ENCODE peak calls at places on chromosomes 13 and 19, in six cellular contexts. P, X, J, G, K and M are unnamed samples.

GRCh38 chr19:1122972-1123363 is 19.2 kb downstream of the GPX4 start:
- DNase-seq in P (peak), X (peak), J (peak), G (peak), K (peak), M (peak)

GRCh38 chr13:42367836-42368235 is 95.9 kb downstream of the AKAP11 start:
- DNase-seq in P (no peak), X (no peak), J (no peak), G (no peak), K (no peak), M (no peak)

GRCh38 chr13:37403776-37404497 is 194.6 kb downstream of the POSTN start:
- DNase-seq in P (peak), X (no peak), J (no peak), G (no peak), K (no peak), M (no peak)

GRCh38 chr19:38455031-38455430 is 21.5 kb downstream of the RYR1 start:
- DNase-seq in P (peak), X (no peak), J (no peak), G (peak), K (no peak), M (peak)

GRCh38 chr19:35522745-35523327 is 5.3 kb downstream of the SBSN start:
- DNase-seq in P (no peak), X (no peak), J (no peak), G (no peak), K (no peak), M (no peak)

GRCh38 chr13:33349996-33350826 is 64.7 kb upstream of the STARD13 start:
- DNase-seq in P (peak), X (peak), J (peak), G (no peak), K (no peak), M (peak)

GRCh38 chr19:6587093-6587820 is 3.7 kb downstream of the CD70 start:
- DNase-seq in P (peak), X (no peak), J (no peak), G (peak), K (no peak), M (no peak)

GRCh38 chr13:104534847-104535246 is 1468.6 kb upstream of the SLC10A2 start:
- DNase-seq in P (no peak), X (no peak), J (no peak), G (peak), K (no peak), M (no peak)

GRCh38 chr19:39156230-39156890 is 30.8 kb downstream of the PAK4 start:
- DNase-seq in P (no peak), X (no peak), J (peak), G (peak), K (peak), M (no peak)

GRCh38 chr13:69951412-69951811 is 156.2 kb upstream of the ATXN8OS start:
- DNase-seq in P (no peak), X (no peak), J (no peak), G (no peak), K (no peak), M (no peak)

DNA sequence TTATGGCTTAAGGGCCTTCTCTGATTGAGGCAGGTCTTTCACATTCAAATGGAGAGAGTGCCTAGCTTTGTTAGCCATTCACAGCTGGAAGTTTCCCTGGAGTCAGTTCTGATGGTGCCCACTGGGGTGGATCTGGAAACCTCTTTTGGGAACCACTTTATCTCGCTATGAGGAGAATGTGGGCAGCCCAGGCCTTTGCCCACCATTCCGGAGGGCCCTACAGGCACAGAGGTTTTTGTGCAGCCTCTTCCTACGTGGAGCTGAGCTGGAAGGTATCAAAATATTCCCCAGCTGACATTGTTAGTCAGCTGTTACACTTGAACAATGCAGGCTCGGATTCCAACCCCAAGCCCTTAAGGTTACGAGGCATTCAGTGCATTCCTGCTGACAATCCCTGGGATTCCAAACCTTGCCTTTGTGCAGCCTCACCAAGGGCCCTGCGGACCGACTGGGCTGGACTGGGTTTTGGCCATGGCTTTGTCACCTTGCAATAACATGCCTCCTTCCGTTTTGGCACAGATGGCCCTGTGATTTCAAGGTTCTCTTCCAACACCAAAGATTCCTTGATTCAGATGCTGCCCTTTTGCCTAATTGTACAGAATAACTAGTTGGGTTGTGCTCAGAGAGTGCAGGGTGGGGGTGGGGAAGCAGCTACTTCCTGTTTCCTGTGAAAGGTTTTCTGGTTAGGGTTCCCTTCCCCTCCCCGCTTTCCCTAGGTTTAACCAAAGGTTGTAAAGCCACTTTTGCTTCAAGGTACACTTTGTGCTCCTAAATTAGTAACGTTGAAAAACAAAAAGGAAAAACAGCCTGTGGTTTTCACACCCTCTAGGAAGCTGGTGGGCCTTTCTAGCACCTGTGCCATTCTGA is 27.1 kb downstream of the SAE1 start:
- DNase-seq in P (peak), X (no peak), J (no peak), G (peak), K (peak), M (peak)
- TF ChIP-seq CTCF in P (peak), X (no peak), J (no peak), G (no peak), K (no peak), M (no peak)

GRCh38 chr19:7917292-7918061 is 2.7 kb upstream of the SNAPC2 start:
- DNase-seq in P (peak), X (peak), J (peak), G (peak), K (no peak), M (peak)

GRCh38 chr19:7915250-7916136 is 863 bp downstream of the TGFBR3L start:
- DNase-seq in P (no peak), X (no peak), J (no peak), G (no peak), K (no peak), M (no peak)

GRCh38 chr19:7916908-7917291 is 2.3 kb downstream of the TGFBR3L start:
- DNase-seq in P (no peak), X (no peak), J (no peak), G (no peak), K (no peak), M (no peak)

GRCh38 chr19:7914598-7915045 is at the start of gene TGFBR3L:
- DNase-seq in P (no peak), X (peak), J (no peak), G (no peak), K (no peak), M (no peak)

DNA sequence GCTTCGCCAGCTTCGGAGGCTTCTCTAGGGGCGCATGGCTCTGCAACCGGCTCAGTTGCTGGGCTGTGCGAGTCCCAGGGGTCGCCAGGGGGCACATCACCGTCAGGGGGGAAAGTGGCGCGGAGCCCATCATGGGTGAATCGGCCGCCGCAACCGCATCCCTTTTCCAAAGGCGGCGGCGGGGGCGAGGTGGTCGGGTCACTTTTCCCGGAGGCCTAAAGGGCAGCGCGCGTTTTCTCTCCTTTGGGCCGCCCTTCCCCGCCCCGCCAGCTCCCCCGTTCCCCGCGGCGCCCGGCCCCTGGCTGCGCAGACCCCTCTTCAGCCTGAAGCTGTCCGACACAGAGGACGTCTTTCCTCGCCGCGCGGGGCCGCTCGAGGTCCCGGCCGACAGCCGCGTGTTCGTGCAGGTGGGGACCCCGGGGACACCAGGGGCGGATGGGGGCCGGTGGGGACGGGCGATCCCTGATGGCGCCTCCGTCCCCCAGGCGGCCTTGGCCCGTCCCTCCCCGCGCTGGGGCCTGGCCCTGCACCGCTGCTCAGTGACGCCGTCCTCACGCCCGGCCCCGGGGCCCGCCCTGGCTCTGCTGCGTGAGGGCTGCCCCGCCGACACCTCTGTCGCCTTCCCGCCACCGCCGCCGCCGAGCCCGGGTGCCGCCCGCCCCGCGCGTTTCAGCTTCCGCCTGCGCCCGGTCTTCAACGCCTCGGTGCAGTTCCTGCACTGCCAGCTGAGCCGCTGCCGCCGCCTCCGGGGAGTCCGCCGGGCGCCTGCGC is 1.7 kb downstream of the TGFBR3L start:
- DNase-seq in P (no peak), X (peak), J (no peak), G (peak), K (no peak), M (peak)
- TF ChIP-seq CTCF in P (no peak), X (no peak), J (no peak), G (no peak), K (no peak), M (no peak)

GRCh38 chr19:30742539-30742938 is 370.4 kb downstream of the ZNF536 start:
- DNase-seq in P (no peak), X (no peak), J (no peak), G (no peak), K (no peak), M (no peak)

GRCh38 chr19:30745476-30745985 is 373.3 kb downstream of the ZNF536 start:
- DNase-seq in P (no peak), X (no peak), J (no peak), G (no peak), K (no peak), M (no peak)

GRCh38 chr19:30743702-30744101 is 371.5 kb downstream of the ZNF536 start:
- DNase-seq in P (no peak), X (no peak), J (no peak), G (no peak), K (no peak), M (no peak)

GRCh38 chr19:30742981-30743380 is 370.8 kb downstream of the ZNF536 start:
- DNase-seq in P (no peak), X (no peak), J (no peak), G (no peak), K (no peak), M (no peak)

GRCh38 chr19:30744741-30745475 is 372.7 kb downstream of the ZNF536 start:
- DNase-seq in P (no peak), X (no peak), J (no peak), G (no peak), K (no peak), M (no peak)
- TF ChIP-seq CTCF in P (no peak), X (no peak), J (no peak), G (no peak), K (no peak), M (no peak)

DNA sequence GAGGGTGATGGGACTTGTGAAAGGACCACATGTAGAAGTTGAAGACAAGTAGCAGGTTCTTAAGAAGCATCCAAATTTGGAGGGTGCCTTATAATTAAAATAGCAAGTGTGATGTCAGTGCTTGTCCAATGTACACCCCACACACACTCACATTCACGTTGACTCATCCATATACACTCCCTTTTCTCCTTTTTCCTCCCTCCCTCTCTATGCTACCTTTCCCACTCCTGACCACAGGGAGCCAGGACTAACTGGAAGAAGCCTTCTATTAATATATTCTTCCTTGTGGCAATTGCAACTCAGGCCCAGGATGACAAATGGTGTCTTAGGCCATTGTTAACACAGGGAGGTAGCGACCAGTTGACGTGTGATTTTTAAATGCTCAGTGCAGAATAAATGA is 16.3 kb upstream of the GPR183 start:
- DNase-seq in P (no peak), X (no peak), J (no peak), G (no peak), K (no peak), M (no peak)
- TF ChIP-seq CTCF in P (no peak), X (no peak), J (no peak), G (no peak), K (no peak), M (no peak)

DNA sequence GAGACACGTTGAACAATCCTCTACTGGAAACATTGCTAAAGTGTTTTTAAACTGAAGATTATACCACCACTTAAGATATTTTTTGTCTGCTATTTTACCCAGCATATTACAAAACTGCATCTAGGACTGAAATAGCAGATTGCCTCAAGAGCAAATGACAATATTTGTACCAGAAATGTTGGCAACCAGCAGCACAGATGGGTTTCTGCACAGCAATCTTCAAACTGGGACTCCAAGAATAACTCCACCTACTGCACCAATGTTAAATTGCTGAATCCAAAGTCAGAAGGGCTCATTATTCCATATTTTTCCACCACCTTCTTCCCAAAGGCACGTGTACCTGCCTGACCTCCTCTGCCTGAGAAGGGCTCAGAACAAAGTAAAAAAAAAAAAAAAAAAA is 79.6 kb downstream of the FOXO1 start:
- DNase-seq in P (no peak), X (no peak), J (no peak), G (no peak), K (no peak), M (no peak)
- TF ChIP-seq CTCF in P (no peak), X (no peak), J (peak), G (no peak), K (no peak), M (no peak)

GRCh38 chr19:18488403-18488723 is 33.5 kb downstream of the ELL start:
- DNase-seq in P (peak), X (no peak), J (no peak), G (no peak), K (no peak), M (no peak)
- TF ChIP-seq CTCF in P (peak), X (no peak), J (peak), G (peak), K (no peak), M (no peak)

GRCh38 chr19:13363235-13363634 is 143.0 kb downstream of the CACNA1A start:
- DNase-seq in P (no peak), X (no peak), J (no peak), G (no peak), K (no peak), M (no peak)

GRCh38 chr19:13363954-13364353 is 142.3 kb downstream of the CACNA1A start:
- DNase-seq in P (no peak), X (no peak), J (no peak), G (no peak), K (no peak), M (no peak)

GRCh38 chr19:13370948-13371347 is 135.3 kb downstream of the CACNA1A start:
- DNase-seq in P (no peak), X (no peak), J (no peak), G (no peak), K (no peak), M (no peak)

DNA sequence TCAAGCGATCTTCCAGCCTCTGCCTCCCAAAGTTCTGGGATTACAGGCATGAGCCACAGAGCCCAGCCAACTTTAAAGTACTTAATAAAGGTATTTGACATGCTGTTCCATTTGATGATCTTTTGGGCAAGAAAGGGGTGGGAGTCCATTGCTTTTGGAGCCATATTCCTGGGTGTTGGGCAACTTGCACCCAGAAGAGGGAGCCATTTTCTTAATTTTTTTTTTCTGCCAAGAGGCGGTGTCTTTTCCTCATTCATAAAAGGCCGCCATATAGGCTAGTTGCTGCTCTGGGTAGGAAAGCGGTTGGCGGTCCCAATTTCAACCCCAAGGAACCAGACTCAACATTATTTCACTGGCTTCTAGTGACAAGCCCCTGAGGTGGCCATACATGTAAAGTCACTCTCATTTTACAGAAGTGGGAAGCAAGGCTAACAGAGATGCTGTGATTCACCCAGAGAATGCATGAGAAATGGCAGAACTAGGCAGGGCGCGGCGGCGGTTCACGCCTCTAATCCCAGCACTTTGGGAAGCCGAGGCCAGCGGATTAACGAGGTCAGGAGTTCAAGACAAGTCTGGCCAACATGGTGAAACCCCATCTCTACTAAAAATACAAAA is 139.6 kb downstream of the CACNA1A start:
- DNase-seq in P (peak), X (no peak), J (no peak), G (no peak), K (peak), M (no peak)
- TF ChIP-seq CTCF in P (peak), X (no peak), J (no peak), G (peak), K (peak), M (peak)

DNA sequence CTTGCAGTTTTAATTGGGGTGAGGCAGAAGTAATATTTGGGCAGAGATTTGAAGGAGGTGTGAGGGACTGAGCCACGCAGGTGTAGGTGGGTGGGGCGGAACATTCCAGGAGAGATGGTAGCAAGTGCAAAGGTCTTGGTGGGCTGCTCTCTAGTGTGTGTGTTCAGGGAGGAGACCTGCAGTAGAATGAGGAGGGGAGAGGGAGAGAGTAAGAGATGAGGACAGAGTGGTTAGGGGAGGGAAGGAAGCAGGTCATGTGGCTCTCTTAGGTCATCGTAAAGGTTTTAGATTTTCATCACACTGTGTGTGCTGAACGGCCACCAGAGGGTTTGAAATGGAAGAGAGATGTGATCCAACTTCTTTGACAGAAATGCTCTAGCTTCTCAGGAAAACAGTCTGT is 33.5 kb downstream of the WASF3 start:
- DNase-seq in P (no peak), X (no peak), J (no peak), G (no peak), K (no peak), M (peak)
- TF ChIP-seq CTCF in P (no peak), X (no peak), J (no peak), G (no peak), K (no peak), M (peak)